ENCODE peak calls at places on chromosomes 3 and 15, in six cellular contexts. R is NB4; N is CD4-positive, CD25-positive, alpha-beta regulatory T cell; P is fibroblast of pulmonary artery; M is AG10803; D is right atrium auricular region. A is an unnamed sample.

GRCh38 chr3:85161544-85161943 is 202.8 kb downstream of the CADM2 start:
- DNase-seq in D (no peak), M (no peak), R (no peak), P (no peak), N (no peak), A (no peak)

GRCh38 chr3:182618981-182619591 is 174.2 kb upstream of the ATP11B start:
- DNase-seq in P (peak), M (peak), N (no peak), D (no peak), R (no peak), A (no peak)

GRCh38 chr3:56869157-56869889 is 67.6 kb upstream of the ARHGEF3 start:
- DNase-seq in N (no peak), R (no peak), D (no peak), P (no peak), M (no peak), A (no peak)

GRCh38 chr3:118990818-118991560 is 43.7 kb downstream of the IGSF11 start:
- DNase-seq in R (no peak), M (no peak), P (no peak), D (no peak), N (no peak), A (no peak)

GRCh38 chr15:77004189-77004588 is 9.3 kb downstream of the PSTPIP1 start:
- DNase-seq in M (peak), R (peak), P (no peak), D (peak), N (no peak), A (no peak)

GRCh38 chr15:39629376-39629775 is 48.5 kb downstream of the THBS1 start:
- DNase-seq in N (peak), M (no peak), P (peak), D (no peak), R (peak), A (no peak)

GRCh38 chr3:16686679-16687078 is 81.5 kb upstream of the DAZL start:
- DNase-seq in D (no peak), N (no peak), P (no peak), M (no peak), R (no peak), A (no peak)

GRCh38 chr15:44656241-44656640 is 7.2 kb downstream of the SPG11 start:
- DNase-seq in D (no peak), P (no peak), M (no peak), R (no peak), N (no peak), A (no peak)

GRCh38 chr3:40229963-40230362 is 79.5 kb upstream of the EIF1B start:
- DNase-seq in P (no peak), D (no peak), N (no peak), M (no peak), R (no peak), A (no peak)

GRCh38 chr3:31091748-31092147 is 197.3 kb upstream of the GADL1 start:
- DNase-seq in P (no peak), D (no peak), M (no peak), N (no peak), R (no peak), A (no peak)

GRCh38 chr15:67721996-67722395 is 103.3 kb upstream of the SKOR1 start:
- DNase-seq in M (no peak), N (no peak), D (no peak), R (no peak), P (no peak), A (no peak)

GRCh38 chr15:101120961-101121360 is 130.9 kb downstream of the CHSY1 start:
- DNase-seq in M (no peak), P (no peak), D (no peak), R (no peak), N (no peak), A (no peak)

GRCh38 chr15:64247906-64248541 is 85.2 kb upstream of the PPIB start:
- DNase-seq in D (no peak), R (peak), P (peak), M (peak), N (peak), A (peak)

GRCh38 chr3:23198801-23199200 is 4.3 kb upstream of the UBE2E2 start:
- DNase-seq in D (no peak), N (no peak), M (peak), R (no peak), P (no peak), A (no peak)

GRCh38 chr3:133699467-133699866 is 37.7 kb upstream of the TOPBP1 start:
- DNase-seq in M (no peak), D (no peak), N (no peak), R (no peak), P (no peak), A (no peak)

GRCh38 chr3:193895409-193895808 is 240.5 kb upstream of the HES1 start:
- DNase-seq in N (no peak), R (no peak), M (peak), D (no peak), P (no peak), A (no peak)

GRCh38 chr3:61299343-61299742 is 48.1 kb upstream of the FHIT start:
- DNase-seq in N (no peak), M (no peak), R (no peak), P (no peak), D (no peak), A (no peak)

GRCh38 chr15:43410572-43411214 is 39.8 kb downstream of the TUBGCP4 start:
- DNase-seq in R (peak), P (peak), D (no peak), N (no peak), M (peak), A (no peak)

GRCh38 chr15:86433983-86434382 is 354.3 kb downstream of the AGBL1 start:
- DNase-seq in N (no peak), M (no peak), D (no peak), R (no peak), P (no peak), A (no peak)

GRCh38 chr3:153881201-153881600 is 240.0 kb upstream of the ARHGEF26 start:
- DNase-seq in R (no peak), M (no peak), N (no peak), P (no peak), D (no peak), A (no peak)

GRCh38 chr3:173800154-173800553 is 402.6 kb downstream of the NLGN1 start:
- DNase-seq in N (no peak), R (no peak), D (no peak), M (no peak), P (no peak), A (no peak)

GRCh38 chr3:195583831-195584542 is at the start of gene APOD:
- DNase-seq in M (peak), N (no peak), D (no peak), R (no peak), P (peak), A (no peak)

GRCh38 chr3:182327196-182327681 is 466.1 kb upstream of the ATP11B start:
- DNase-seq in R (no peak), D (no peak), M (peak), P (no peak), N (no peak), A (no peak)

GRCh38 chr3:77414881-77415280 is 375.0 kb downstream of the ROBO2 start:
- DNase-seq in D (no peak), R (no peak), M (peak), N (no peak), P (no peak), A (no peak)

GRCh38 chr3:56132762-56133161 is 335.5 kb downstream of the ERC2 start:
- DNase-seq in P (no peak), D (no peak), R (no peak), M (no peak), N (no peak), A (no peak)

GRCh38 chr15:55846108-55846707 is 103.3 kb upstream of the PRTG start:
- DNase-seq in N (peak), M (peak), P (peak), R (peak), D (no peak), A (peak)

GRCh38 chr15:59632714-59633113 is 21.1 kb downstream of the GCNT3 start:
- DNase-seq in P (peak), M (no peak), N (no peak), R (peak), D (no peak), A (no peak)

GRCh38 chr15:78055923-78056713 is 21.4 kb downstream of the TBC1D2B start:
- DNase-seq in P (peak), N (no peak), M (no peak), R (peak), D (no peak), A (no peak)

GRCh38 chr3:62318365-62318751 is 55.0 kb downstream of the FEZF2 start:
- DNase-seq in P (no peak), M (no peak), D (no peak), N (no peak), R (no peak), A (no peak)
- H3K4me3 ChIP-seq in P (peak), M (peak), D (peak), N (peak), R (no peak), A (no peak)

GRCh38 chr3:11157406-11157805 is 3.1 kb downstream of the HRH1 start:
- DNase-seq in M (no peak), D (no peak), R (no peak), N (no peak), P (no peak), A (no peak)

GRCh38 chr3:11156026-11156410 is 1.7 kb downstream of the HRH1 start:
- DNase-seq in R (no peak), D (no peak), M (no peak), N (no peak), P (no peak), A (no peak)

GRCh38 chr3:11155341-11156025 is 1.2 kb downstream of the HRH1 start:
- DNase-seq in D (peak), P (peak), N (no peak), R (peak), M (peak), A (no peak)

GRCh38 chr3:11154036-11154952 is at the start of gene HRH1:
- DNase-seq in D (no peak), M (no peak), N (no peak), R (peak), P (peak), A (no peak)

DNA sequence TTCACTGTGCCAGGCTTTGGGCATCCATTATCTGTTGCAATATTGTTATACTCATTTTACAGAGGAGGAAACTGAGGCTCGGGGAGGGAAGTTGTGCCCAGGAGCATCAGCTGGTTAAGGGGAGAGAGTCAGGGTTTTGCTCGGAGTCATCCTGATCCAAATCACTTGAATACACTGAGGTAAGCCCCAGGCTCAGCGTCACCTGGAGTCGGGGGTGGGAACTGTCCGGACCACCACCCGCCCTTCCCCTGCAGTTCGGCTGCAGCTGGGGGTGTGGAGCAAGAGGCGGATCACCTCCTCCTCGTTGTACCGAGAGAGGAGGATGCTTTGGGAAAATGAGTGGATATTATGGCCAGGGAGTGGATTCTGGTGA is 646 bp downstream of the HRH1 start:
- DNase-seq in P (peak), M (no peak), R (no peak), N (no peak), D (no peak), A (no peak)
- H3K4me3 ChIP-seq in P (peak), M (peak), R (no peak), N (no peak), D (peak), A (no peak)

GRCh38 chr15:96332854-96333193 is 2.3 kb downstream of the NR2F2 start:
- DNase-seq in D (no peak), P (peak), N (no peak), R (no peak), M (no peak), A (no peak)
- H3K4me3 ChIP-seq in D (peak), P (peak), N (no peak), R (peak), M (peak), A (no peak)

GRCh38 chr15:83694030-83694429 is 40.1 kb downstream of the ADAMTSL3 start:
- DNase-seq in R (peak), M (no peak), P (peak), N (no peak), D (no peak), A (no peak)
- H3K4me3 ChIP-seq in R (no peak), M (no peak), P (no peak), N (no peak), D (no peak), A (no peak)

DNA sequence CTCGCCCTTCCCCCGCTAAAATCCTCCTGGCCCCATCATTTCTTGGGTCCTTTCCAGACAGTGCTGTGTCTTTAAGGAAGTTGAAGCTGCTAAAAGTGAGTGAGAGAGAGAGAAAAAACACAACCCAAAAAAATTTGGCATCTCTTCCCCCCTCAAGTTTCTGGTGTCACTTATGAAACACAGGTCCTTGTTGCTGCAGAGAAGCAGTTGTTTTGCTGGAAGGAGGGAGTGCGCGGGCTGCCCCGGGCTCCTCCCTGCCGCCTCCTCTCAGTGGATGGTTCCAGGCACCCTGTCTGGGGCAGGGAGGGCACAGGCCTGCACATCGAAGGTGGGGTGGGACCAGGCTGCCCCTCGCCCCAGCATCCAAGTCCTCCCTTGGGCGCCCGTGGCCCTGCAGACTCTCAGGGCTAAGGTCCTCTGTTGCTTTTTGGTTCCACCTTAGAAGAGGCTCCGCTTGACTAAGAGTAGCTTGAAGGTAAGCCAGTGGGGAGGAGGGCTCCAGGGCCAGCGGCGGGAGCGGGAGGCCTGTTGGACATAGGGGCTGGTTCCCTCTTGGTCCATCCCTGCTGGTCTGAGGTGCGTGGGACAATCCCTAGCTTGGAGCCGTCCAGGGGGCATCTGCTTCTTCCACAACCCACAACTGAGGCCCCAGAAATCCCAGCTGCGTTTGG is at the start of gene ISLR:
- DNase-seq in N (no peak), M (peak), P (peak), D (no peak), R (no peak), A (no peak)
- H3K4me3 ChIP-seq in N (no peak), M (peak), P (no peak), D (peak), R (no peak), A (no peak)

DNA sequence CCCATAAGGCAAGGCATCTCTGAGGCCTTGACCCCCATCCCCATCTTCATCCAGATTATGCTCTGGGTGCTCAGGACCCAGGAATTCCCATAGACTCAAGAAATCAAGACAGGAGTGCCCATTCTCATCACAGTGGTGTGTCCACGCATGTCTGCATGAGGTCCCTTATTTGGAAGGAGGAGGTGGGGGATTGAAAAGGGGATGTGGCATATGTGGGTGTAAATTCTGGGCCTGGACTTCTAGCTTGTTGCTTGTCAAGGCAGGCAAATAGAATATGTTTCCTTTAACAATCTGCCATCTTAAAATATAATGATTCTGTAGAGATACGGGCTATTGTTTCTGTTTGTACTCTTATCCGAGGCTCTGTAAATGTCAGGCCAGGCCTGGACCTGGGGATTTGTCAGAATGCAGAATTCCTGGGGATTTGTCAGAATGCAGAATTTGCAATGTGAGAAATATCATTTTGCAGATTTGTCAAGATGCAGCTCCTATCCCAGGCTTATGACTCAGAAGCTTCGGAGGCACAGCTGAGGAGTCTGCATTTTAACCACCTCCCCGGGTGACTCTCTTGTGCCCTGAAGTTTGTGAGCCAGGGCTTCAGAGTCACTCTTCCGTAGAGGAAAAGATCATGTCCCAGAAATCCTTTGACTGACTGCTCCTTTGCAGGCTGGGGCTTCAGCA is 157.8 kb downstream of the SV2B start:
- DNase-seq in N (no peak), R (peak), P (no peak), M (no peak), D (no peak), A (no peak)
- H3K4me3 ChIP-seq in N (no peak), R (peak), P (no peak), M (no peak), D (no peak), A (no peak)